ENCODE peak calls at places on chromosomes 5 and 9, in seven cellular contexts. B, V, X, U, W, I and T are unnamed samples.
A peak's percentile ranks its signal among the peaks of the same experiment; 100 is the strongest.

GRCh38 chr5:87300744-87301143 is 33.1 kb downstream of the RASA1 start:
- DNase-seq in I (no peak), B (no peak), W (no peak), V (peak; percentile 90), X (peak; percentile 79), U (peak; percentile 69), T (no peak)

GRCh38 chr5:50967388-50968039 is 301.1 kb downstream of the PARP8 start:
- DNase-seq in V (no peak), X (no peak), I (peak; percentile 14), W (no peak), B (no peak), U (peak; percentile 34), T (peak; percentile 78)

GRCh38 chr5:44334622-44335021 is 54.6 kb downstream of the FGF10 start:
- DNase-seq in I (no peak), W (no peak), X (no peak), V (no peak), B (no peak), U (no peak), T (no peak)

GRCh38 chr5:114412509-114413171 is 50.8 kb downstream of the KCNN2 start:
- DNase-seq in X (peak; percentile 77), I (no peak), W (no peak), V (peak; percentile 50), B (no peak), U (no peak), T (no peak)

GRCh38 chr5:66252849-66253248 is 108.7 kb downstream of the SREK1 start:
- DNase-seq in X (no peak), W (no peak), V (no peak), U (no peak), I (no peak), B (no peak), T (no peak)

GRCh38 chr5:90636948-90637347 is 78.4 kb downstream of the ADGRV1 start:
- DNase-seq in V (no peak), B (no peak), I (no peak), X (no peak), U (no peak), W (no peak), T (no peak)

GRCh38 chr9:70110194-70111041 is 66.8 kb downstream of the MAMDC2 start:
- DNase-seq in X (no peak), I (no peak), V (no peak), U (no peak), B (no peak), W (no peak), T (no peak)

GRCh38 chr5:149229298-149229937 is 42.2 kb upstream of the AFAP1L1 start:
- DNase-seq in W (no peak), X (no peak), I (no peak), V (no peak), U (no peak), B (no peak), T (no peak)

GRCh38 chr9:36995927-36996471 is 38.1 kb downstream of the PAX5 start:
- DNase-seq in U (peak; percentile 45), B (peak; percentile 20), W (no peak), I (peak; percentile 87), V (peak; percentile 71), X (peak; percentile 70), T (peak; percentile 95)
- TF ChIP-seq CTCF in U (peak; percentile 40), B (peak; percentile 58), W (no peak), I (peak; percentile 60), V (peak; percentile 81), X (peak; percentile 68), T (peak; percentile 86)

GRCh38 chr5:175796536-175797499 is 74.6 kb upstream of the CPLX2 start:
- DNase-seq in V (peak; percentile 89), W (peak; percentile 67), B (peak; percentile 79), U (peak; percentile 87), X (peak; percentile 88), I (peak; percentile 92), T (peak; percentile 97)
- TF ChIP-seq CTCF in V (no peak), W (no peak), B (no peak), U (no peak), X (no peak), I (no peak), T (no peak)

GRCh38 chr5:11724947-11725346 is 179.3 kb downstream of the CTNND2 start:
- DNase-seq in X (no peak), V (peak; percentile 2), U (peak; percentile 24), I (no peak), B (no peak), W (no peak), T (no peak)

GRCh38 chr5:11715797-11716196 is 188.4 kb downstream of the CTNND2 start:
- DNase-seq in V (no peak), W (no peak), B (no peak), I (no peak), U (no peak), X (no peak), T (no peak)

GRCh38 chr5:11719888-11720481 is 184.3 kb downstream of the CTNND2 start:
- DNase-seq in B (peak; percentile 20), W (no peak), X (peak; percentile 77), V (peak; percentile 77), I (peak; percentile 74), U (peak; percentile 73), T (peak; percentile 92)
- TF ChIP-seq CTCF in B (peak; percentile 54), W (peak; percentile 21), X (peak; percentile 68), V (peak; percentile 43), I (peak; percentile 44), U (peak; percentile 53), T (peak; percentile 80)

DNA sequence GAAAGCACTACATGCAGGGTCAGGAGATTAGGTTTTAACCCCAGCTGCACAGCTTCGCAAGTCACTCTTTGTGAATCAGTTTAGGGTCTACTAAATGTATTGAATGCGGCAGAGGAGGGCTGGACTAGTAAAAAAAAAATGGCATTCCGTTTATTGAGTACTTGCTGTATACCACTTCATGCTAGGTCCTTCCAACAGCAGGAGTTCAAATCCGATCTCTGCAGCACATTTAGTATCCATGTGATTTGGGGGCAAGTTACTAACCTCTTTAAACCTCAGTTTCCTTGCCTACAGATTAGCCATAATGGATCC is 204.4 kb downstream of the SNCAIP start:
- DNase-seq in V (no peak), I (no peak), B (no peak), U (no peak), X (no peak), W (no peak), T (no peak)
- TF ChIP-seq CTCF in V (no peak), I (no peak), B (no peak), U (no peak), X (no peak), W (no peak), T (no peak)

GRCh38 chr9:127697575-127697974 is 9.2 kb upstream of the CFAP157 start:
- DNase-seq in X (no peak), I (no peak), B (no peak), V (no peak), W (no peak), U (no peak), T (no peak)

GRCh38 chr9:127700140-127700539 is 6.6 kb upstream of the CFAP157 start:
- DNase-seq in V (no peak), X (no peak), I (no peak), B (no peak), U (no peak), W (no peak), T (no peak)

GRCh38 chr9:127700594-127701255 is 6.1 kb upstream of the CFAP157 start:
- DNase-seq in V (no peak), W (no peak), X (no peak), U (no peak), B (no peak), I (no peak), T (no peak)

GRCh38 chr9:127698386-127698785 is 8.4 kb upstream of the CFAP157 start:
- DNase-seq in B (no peak), W (no peak), X (no peak), U (no peak), V (no peak), I (no peak), T (no peak)

GRCh38 chr9:127698985-127699670 is 7.7 kb upstream of the CFAP157 start:
- DNase-seq in V (peak; percentile 97), W (peak; percentile 99), I (peak; percentile 91), X (no peak), U (peak; percentile 93), B (peak; percentile 97), T (peak; percentile 98)
- TF ChIP-seq CTCF in V (no peak), W (no peak), I (no peak), X (no peak), U (no peak), B (peak; percentile 43), T (peak; percentile 49)

GRCh38 chr9:113317777-113318176 is 14.6 kb upstream of the RNF183 start:
- DNase-seq in X (no peak), W (no peak), V (no peak), U (no peak), I (no peak), B (no peak), T (peak; percentile 24)
- TF ChIP-seq CTCF in X (no peak), W (no peak), V (no peak), U (no peak), I (peak; percentile 12), B (peak; percentile 30), T (peak; percentile 62)

GRCh38 chr5:177370488-177371119 is 12.9 kb downstream of the RGS14 start:
- DNase-seq in W (peak; percentile 81), V (peak; percentile 96), B (peak; percentile 70), X (peak; percentile 59), U (peak; percentile 78), I (peak; percentile 88), T (peak; percentile 100)
- TF ChIP-seq CTCF in W (peak; percentile 47), V (peak; percentile 60), B (peak; percentile 53), X (peak; percentile 13), U (peak; percentile 16), I (peak; percentile 38), T (peak; percentile 72)

GRCh38 chr5:16674750-16675149 is 58.0 kb upstream of the RETREG1 start:
- DNase-seq in I (no peak), V (no peak), X (no peak), W (no peak), U (no peak), B (no peak), T (no peak)

GRCh38 chr5:16681761-16682335 is 65.1 kb upstream of the RETREG1 start:
- DNase-seq in I (no peak), W (no peak), V (no peak), U (no peak), X (no peak), B (no peak), T (no peak)

GRCh38 chr5:16679198-16679597 is 62.4 kb upstream of the RETREG1 start:
- DNase-seq in X (no peak), U (no peak), B (no peak), W (no peak), V (no peak), I (no peak), T (no peak)

GRCh38 chr5:16675747-16676255 is 59.0 kb upstream of the RETREG1 start:
- DNase-seq in W (no peak), X (no peak), B (no peak), U (no peak), I (no peak), V (no peak), T (no peak)

GRCh38 chr5:16679863-16680262 is 63.1 kb upstream of the RETREG1 start:
- DNase-seq in V (no peak), I (peak; percentile 26), U (peak; percentile 20), B (no peak), W (no peak), X (peak; percentile 9), T (peak; percentile 81)
- TF ChIP-seq CTCF in V (no peak), I (no peak), U (no peak), B (no peak), W (no peak), X (peak; percentile 30), T (peak; percentile 63)

GRCh38 chr9:128719919-128720605 is 3.9 kb downstream of the ZDHHC12 start:
- DNase-seq in W (no peak), B (no peak), I (no peak), X (no peak), U (no peak), V (no peak), T (peak; percentile 57)
- TF ChIP-seq CTCF in W (no peak), B (no peak), I (no peak), X (no peak), U (no peak), V (no peak), T (peak; percentile 19)

GRCh38 chr5:67842806-67843205 is 372.8 kb upstream of the PIK3R1 start:
- DNase-seq in I (no peak), X (no peak), U (no peak), B (no peak), V (peak; percentile 31), W (no peak), T (peak; percentile 53)
- TF ChIP-seq CTCF in I (no peak), X (no peak), U (no peak), B (no peak), V (peak; percentile 9), W (peak; percentile 19), T (peak; percentile 69)